ENCODE peak calls at places on chromosomes 13 and 19, in seven cellular contexts. One of them, this sample, is unnamed.

GRCh38 chr19:21045028-21045427 is 24.6 kb downstream of the ZNF430 start:
- DNase-seq in GM23338: no peak
- DNase-seq in GM23248: no peak
- DNase-seq in MM.1S: no peak
- DNase-seq in OCI-LY7: no peak
- DNase-seq in PC-3: no peak
- DNase-seq in hepatocyte: no peak
- DNase-seq in this sample: no peak

GRCh38 chr19:13797058-13797440 is 1.8 kb downstream of the ZSWIM4 start:
- DNase-seq in OCI-LY7: no peak
- DNase-seq in GM23338: no peak
- DNase-seq in hepatocyte: no peak
- DNase-seq in MM.1S: no peak
- DNase-seq in GM23248: no peak
- DNase-seq in PC-3: no peak
- DNase-seq in this sample: no peak

GRCh38 chr13:26961890-26962615 is 201.5 kb upstream of the GPR12 start:
- DNase-seq in GM23248: no peak
- DNase-seq in PC-3: no peak
- DNase-seq in hepatocyte: peak; percentile 83
- DNase-seq in GM23338: no peak
- DNase-seq in OCI-LY7: no peak
- DNase-seq in MM.1S: no peak
- DNase-seq in this sample: no peak

GRCh38 chr13:76884571-76885202 is 1.5 kb downstream of the KCTD12 start:
- DNase-seq in PC-3: peak; percentile 16
- DNase-seq in OCI-LY7: no peak
- DNase-seq in hepatocyte: peak; percentile 29
- DNase-seq in GM23338: no peak
- DNase-seq in GM23248: peak; percentile 69
- DNase-seq in MM.1S: no peak
- DNase-seq in this sample: no peak

GRCh38 chr13:64801768-64802167 is 2428.4 kb downstream of the PCDH9 start:
- DNase-seq in OCI-LY7: no peak
- DNase-seq in PC-3: no peak
- DNase-seq in GM23248: no peak
- DNase-seq in hepatocyte: no peak
- DNase-seq in GM23338: no peak
- DNase-seq in MM.1S: no peak
- DNase-seq in this sample: no peak

GRCh38 chr13:94020833-94021232 is 458.6 kb downstream of the DCT start:
- DNase-seq in GM23338: no peak
- DNase-seq in MM.1S: no peak
- DNase-seq in hepatocyte: no peak
- DNase-seq in OCI-LY7: no peak
- DNase-seq in GM23248: peak; percentile 65
- DNase-seq in PC-3: peak; percentile 82
- DNase-seq in this sample: no peak

GRCh38 chr19:2469102-2469914 is 6.6 kb upstream of the GADD45B start:
- DNase-seq in OCI-LY7: no peak
- DNase-seq in MM.1S: peak; percentile 90
- DNase-seq in GM23248: peak; percentile 83
- DNase-seq in hepatocyte: peak; percentile 45
- DNase-seq in PC-3: peak; percentile 67
- DNase-seq in GM23338: peak; percentile 65
- DNase-seq in this sample: no peak

GRCh38 chr13:93233997-93234416 is 7.4 kb downstream of the GPC6 start:
- DNase-seq in GM23248: no peak
- DNase-seq in hepatocyte: peak; percentile 23
- DNase-seq in GM23338: peak; percentile 86
- DNase-seq in MM.1S: peak; percentile 66
- DNase-seq in PC-3: no peak
- DNase-seq in OCI-LY7: peak; percentile 3
- DNase-seq in this sample: peak; percentile 32

GRCh38 chr13:22073718-22074117 is 402.8 kb downstream of the FGF9 start:
- DNase-seq in PC-3: no peak
- DNase-seq in OCI-LY7: no peak
- DNase-seq in GM23338: no peak
- DNase-seq in hepatocyte: no peak
- DNase-seq in GM23248: no peak
- DNase-seq in MM.1S: no peak
- DNase-seq in this sample: no peak

GRCh38 chr19:7815325-7815724 is 14.7 kb upstream of the EVI5L start:
- DNase-seq in PC-3: no peak
- DNase-seq in GM23338: no peak
- DNase-seq in MM.1S: no peak
- DNase-seq in GM23248: no peak
- DNase-seq in hepatocyte: no peak
- DNase-seq in OCI-LY7: no peak
- DNase-seq in this sample: no peak

GRCh38 chr19:13190781-13191540 is 40.8 kb downstream of the IER2 start:
- DNase-seq in OCI-LY7: no peak
- DNase-seq in GM23338: no peak
- DNase-seq in hepatocyte: peak; percentile 76
- DNase-seq in GM23248: no peak
- DNase-seq in PC-3: no peak
- DNase-seq in MM.1S: no peak
- DNase-seq in this sample: no peak

GRCh38 chr19:40717325-40717879 is 490 bp downstream of the ITPKC start:
- DNase-seq in OCI-LY7: no peak
- DNase-seq in GM23248: no peak
- DNase-seq in hepatocyte: no peak
- DNase-seq in MM.1S: no peak
- DNase-seq in GM23338: no peak
- DNase-seq in PC-3: no peak
- DNase-seq in this sample: no peak

GRCh38 chr13:86445584-86446140 is 646.4 kb upstream of the SLITRK6 start:
- DNase-seq in OCI-LY7: no peak
- DNase-seq in PC-3: peak; percentile 32
- DNase-seq in GM23248: peak; percentile 5
- DNase-seq in GM23338: no peak
- DNase-seq in hepatocyte: no peak
- DNase-seq in MM.1S: no peak
- DNase-seq in this sample: no peak

GRCh38 chr19:15286688-15287355 is 45.5 kb downstream of the BRD4 start:
- DNase-seq in GM23248: no peak
- DNase-seq in PC-3: no peak
- DNase-seq in GM23338: no peak
- DNase-seq in OCI-LY7: peak; percentile 35
- DNase-seq in MM.1S: peak; percentile 14
- DNase-seq in hepatocyte: no peak
- DNase-seq in this sample: no peak

GRCh38 chr19:32824136-32824835 is 45.3 kb downstream of the SLC7A9 start:
- DNase-seq in OCI-LY7: no peak
- DNase-seq in MM.1S: no peak
- DNase-seq in PC-3: no peak
- DNase-seq in hepatocyte: no peak
- DNase-seq in GM23248: no peak
- DNase-seq in GM23338: no peak
- DNase-seq in this sample: peak; percentile 36

GRCh38 chr19:19606021-19606420 is 12.5 kb downstream of the PBX4 start:
- DNase-seq in hepatocyte: peak; percentile 63
- DNase-seq in PC-3: peak; percentile 95
- DNase-seq in MM.1S: no peak
- DNase-seq in GM23248: no peak
- DNase-seq in GM23338: no peak
- DNase-seq in OCI-LY7: no peak
- DNase-seq in this sample: no peak

GRCh38 chr13:104422668-104423067 is 1356.5 kb upstream of the SLC10A2 start:
- DNase-seq in OCI-LY7: no peak
- DNase-seq in PC-3: peak; percentile 34
- DNase-seq in GM23248: no peak
- DNase-seq in GM23338: no peak
- DNase-seq in MM.1S: no peak
- DNase-seq in hepatocyte: no peak
- DNase-seq in this sample: no peak

GRCh38 chr13:72745260-72745659 is 17.5 kb downstream of the BORA start:
- DNase-seq in MM.1S: no peak
- DNase-seq in OCI-LY7: no peak
- DNase-seq in GM23248: no peak
- DNase-seq in GM23338: no peak
- DNase-seq in hepatocyte: no peak
- DNase-seq in PC-3: no peak
- DNase-seq in this sample: no peak

GRCh38 chr13:98773921-98774320 is 21.4 kb upstream of the SLC15A1 start:
- DNase-seq in PC-3: no peak
- DNase-seq in OCI-LY7: no peak
- DNase-seq in MM.1S: no peak
- DNase-seq in hepatocyte: no peak
- DNase-seq in GM23248: no peak
- DNase-seq in GM23338: no peak
- DNase-seq in this sample: no peak

GRCh38 chr13:98771838-98772611 is 19.6 kb upstream of the SLC15A1 start:
- DNase-seq in MM.1S: no peak
- DNase-seq in PC-3: no peak
- DNase-seq in OCI-LY7: no peak
- DNase-seq in GM23338: no peak
- DNase-seq in GM23248: no peak
- DNase-seq in hepatocyte: no peak
- DNase-seq in this sample: no peak

GRCh38 chr13:98774776-98775175 is 22.3 kb upstream of the SLC15A1 start:
- DNase-seq in OCI-LY7: no peak
- DNase-seq in GM23248: no peak
- DNase-seq in hepatocyte: no peak
- DNase-seq in MM.1S: no peak
- DNase-seq in GM23338: no peak
- DNase-seq in PC-3: no peak
- DNase-seq in this sample: no peak

GRCh38 chr13:98775386-98775785 is 22.9 kb upstream of the SLC15A1 start:
- DNase-seq in MM.1S: no peak
- DNase-seq in GM23338: no peak
- DNase-seq in hepatocyte: no peak
- DNase-seq in GM23248: no peak
- DNase-seq in PC-3: no peak
- DNase-seq in OCI-LY7: no peak
- DNase-seq in this sample: no peak

DNA sequence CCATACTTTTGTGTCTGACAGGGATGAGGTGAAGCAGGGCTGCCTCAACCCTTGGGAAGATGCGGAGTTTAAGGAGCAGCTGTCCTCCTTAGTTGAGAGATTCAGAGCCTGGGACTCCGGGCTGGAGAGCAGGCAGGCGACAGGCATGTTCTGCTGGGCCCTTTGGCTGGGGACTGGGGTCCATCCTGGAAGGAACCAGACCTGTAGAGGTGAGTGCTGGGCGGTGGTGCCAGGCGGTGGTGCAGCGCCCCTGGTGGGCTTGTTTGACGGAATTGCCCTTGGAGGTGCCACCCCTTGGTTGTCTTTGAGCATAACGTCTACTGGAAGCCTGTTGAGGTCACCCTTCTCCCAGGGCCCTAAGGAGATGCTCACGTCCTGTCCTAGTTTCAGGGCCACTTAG is 20.6 kb upstream of the SLC15A1 start:
- DNase-seq in OCI-LY7: peak; percentile 8
- DNase-seq in MM.1S: no peak
- DNase-seq in hepatocyte: no peak
- DNase-seq in GM23248: no peak
- DNase-seq in PC-3: no peak
- DNase-seq in GM23338: peak; percentile 47
- DNase-seq in this sample: no peak
- TF ChIP-seq EZH2phosphoT487 in OCI-LY7: no peak
- TF ChIP-seq EZH2phosphoT487 in MM.1S: no peak
- TF ChIP-seq EZH2phosphoT487 in hepatocyte: no peak
- TF ChIP-seq EZH2phosphoT487 in GM23248: no peak
- TF ChIP-seq EZH2phosphoT487 in PC-3: no peak
- TF ChIP-seq EZH2phosphoT487 in GM23338: no peak
- TF ChIP-seq EZH2phosphoT487 in this sample: no peak

DNA sequence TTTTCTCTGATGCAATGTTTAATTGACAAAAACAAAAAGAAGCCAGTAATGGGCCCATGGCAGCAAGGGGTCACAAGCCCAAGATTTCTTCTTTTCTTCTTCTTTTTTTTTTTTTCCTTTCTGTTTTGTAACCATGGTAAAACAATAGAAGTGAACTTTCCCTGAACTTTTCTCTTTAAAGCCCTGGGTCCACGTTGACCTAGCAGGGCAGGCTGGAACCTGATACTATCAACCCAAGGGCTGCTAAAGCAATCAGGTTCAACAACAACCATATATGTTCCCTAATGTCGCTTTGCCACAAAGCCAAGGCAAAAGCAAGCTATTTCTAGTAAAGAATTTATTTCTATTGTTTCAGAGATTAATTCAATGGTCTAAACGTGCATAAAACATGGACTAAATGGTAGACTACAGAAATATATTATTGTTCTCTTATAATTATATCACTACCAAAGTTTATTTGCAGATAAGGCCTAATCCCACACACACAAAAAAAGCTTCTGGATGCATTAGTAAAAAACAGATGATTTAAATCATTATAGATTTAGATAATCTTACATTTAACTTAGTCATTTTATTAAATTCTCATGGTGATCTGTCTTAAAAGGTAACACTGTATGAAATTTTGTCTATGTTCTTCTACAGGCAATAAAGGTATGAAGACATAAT is 153.9 kb downstream of the DACH1 start:
- DNase-seq in GM23248: no peak
- DNase-seq in MM.1S: no peak
- DNase-seq in OCI-LY7: no peak
- DNase-seq in hepatocyte: peak; percentile 60
- DNase-seq in GM23338: peak; percentile 69
- DNase-seq in PC-3: no peak
- DNase-seq in this sample: peak; percentile 17
- TF ChIP-seq EZH2phosphoT487 in GM23248: no peak
- TF ChIP-seq EZH2phosphoT487 in MM.1S: no peak
- TF ChIP-seq EZH2phosphoT487 in OCI-LY7: no peak
- TF ChIP-seq EZH2phosphoT487 in hepatocyte: no peak
- TF ChIP-seq EZH2phosphoT487 in GM23338: no peak
- TF ChIP-seq EZH2phosphoT487 in PC-3: no peak
- TF ChIP-seq EZH2phosphoT487 in this sample: no peak

GRCh38 chr19:49954933-49955332 is 6.0 kb downstream of the SIGLEC11 start:
- DNase-seq in PC-3: no peak
- DNase-seq in OCI-LY7: no peak
- DNase-seq in MM.1S: no peak
- DNase-seq in hepatocyte: no peak
- DNase-seq in GM23338: no peak
- DNase-seq in GM23248: no peak
- DNase-seq in this sample: no peak
- TF ChIP-seq EZH2phosphoT487 in PC-3: no peak
- TF ChIP-seq EZH2phosphoT487 in OCI-LY7: no peak
- TF ChIP-seq EZH2phosphoT487 in MM.1S: no peak
- TF ChIP-seq EZH2phosphoT487 in hepatocyte: no peak
- TF ChIP-seq EZH2phosphoT487 in GM23338: no peak
- TF ChIP-seq EZH2phosphoT487 in GM23248: no peak
- TF ChIP-seq EZH2phosphoT487 in this sample: no peak

DNA sequence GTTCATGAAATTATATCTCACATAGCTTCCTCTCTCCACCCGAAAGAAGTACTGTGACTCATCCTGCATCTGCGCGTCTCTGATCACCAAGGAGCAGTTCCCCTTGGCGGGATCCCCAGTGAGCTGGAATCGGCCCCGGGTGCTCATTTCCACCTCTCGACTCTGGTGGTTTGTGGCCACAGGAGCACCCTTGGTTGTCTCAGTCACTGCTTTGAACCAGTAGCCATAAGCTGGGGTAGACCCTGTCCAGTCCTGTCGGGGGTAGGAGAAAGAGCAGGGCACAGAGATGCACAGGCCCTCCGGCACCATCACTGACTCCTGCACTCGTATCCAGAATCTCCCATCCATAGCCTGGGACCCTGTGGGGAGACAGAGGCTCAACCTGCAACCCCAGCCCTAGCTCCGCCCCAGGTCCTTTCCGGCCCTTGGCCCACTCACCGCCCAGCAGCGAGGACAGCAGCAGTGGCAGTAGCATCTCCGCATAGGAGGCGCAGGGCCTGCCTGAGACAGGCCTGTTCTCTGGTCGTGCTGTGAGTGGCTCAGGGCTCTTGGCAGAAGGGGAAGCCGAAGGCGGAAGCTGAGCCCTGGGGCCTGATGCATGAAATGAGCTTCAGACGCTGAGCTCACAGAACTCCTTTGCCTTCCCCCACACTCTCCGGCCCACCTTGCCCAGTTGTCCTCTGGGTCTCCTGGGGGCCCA is at the start of gene SIGLEC10:
- DNase-seq in GM23248: no peak
- DNase-seq in GM23338: peak; percentile 46
- DNase-seq in OCI-LY7: peak; percentile 93
- DNase-seq in PC-3: peak; percentile 46
- DNase-seq in MM.1S: no peak
- DNase-seq in hepatocyte: no peak
- DNase-seq in this sample: no peak
- TF ChIP-seq EZH2phosphoT487 in GM23248: no peak
- TF ChIP-seq EZH2phosphoT487 in GM23338: no peak
- TF ChIP-seq EZH2phosphoT487 in OCI-LY7: no peak
- TF ChIP-seq EZH2phosphoT487 in PC-3: no peak
- TF ChIP-seq EZH2phosphoT487 in MM.1S: no peak
- TF ChIP-seq EZH2phosphoT487 in hepatocyte: no peak
- TF ChIP-seq EZH2phosphoT487 in this sample: no peak